ENCODE peak calls at places on chromosomes 4 and X, in four cellular contexts. G, P, I and M are unnamed samples.

GRCh38 chr4:149164282-149164681 is 651.4 kb downstream of the IQCM start:
- DNase-seq in G (no peak), P (no peak), I (no peak), M (no peak)

GRCh38 chr4:40721730-40722171 is 28.0 kb upstream of the NSUN7 start:
- DNase-seq in G (no peak), P (no peak), I (no peak), M (no peak)

GRCh38 chrX:31589503-31589902 is 517.7 kb upstream of the FTHL17 start:
- DNase-seq in G (no peak), P (no peak), I (no peak), M (no peak)

GRCh38 chrX:99184153-99184552 is 1225.9 kb downstream of the PCDH19 start:
- DNase-seq in G (no peak), P (no peak), I (no peak), M (no peak)

GRCh38 chrX:119155416-119156035 is 27.9 kb upstream of the KIAA1210 start:
- DNase-seq in G (no peak), P (peak; percentile 30), I (no peak), M (no peak)

GRCh38 chr4:102598759-102599379 is 97.7 kb downstream of the NFKB1 start:
- DNase-seq in G (no peak), P (no peak), I (no peak), M (no peak)

GRCh38 chr4:10018818-10019438 is 2.4 kb downstream of the SLC2A9 start:
- DNase-seq in G (peak; percentile 90), P (peak; percentile 98), I (peak; percentile 64), M (peak; percentile 96)

GRCh38 chrX:147498796-147499195 is 412.9 kb upstream of the FMR1 start:
- DNase-seq in G (no peak), P (no peak), I (no peak), M (no peak)

GRCh38 chr4:951594-952468 is 19.6 kb downstream of the TMEM175 start:
- DNase-seq in G (no peak), P (peak; percentile 13), I (no peak), M (no peak)

GRCh38 chrX:153649915-153650782 is 3.1 kb downstream of the DUSP9 start:
- DNase-seq in G (no peak), P (peak; percentile 8), I (no peak), M (no peak)

GRCh38 chr4:39446842-39447573 is 11.7 kb downstream of the RPL9 start:
- DNase-seq in G (no peak), P (peak; percentile 25), I (peak; percentile 48), M (peak; percentile 56)

GRCh38 chr4:151321586-151321985 is 3.8 kb downstream of the SH3D19 start:
- DNase-seq in G (no peak), P (no peak), I (no peak), M (no peak)

GRCh38 chr4:39427477-39428119 is 20.9 kb downstream of the KLB start:
- DNase-seq in G (no peak), P (no peak), I (no peak), M (no peak)

GRCh38 chrX:103063918-103064434 is at the start of gene BEX1:
- DNase-seq in G (no peak), P (peak; percentile 51), I (no peak), M (no peak)

GRCh38 chrX:78593701-78594100 is 65.4 kb downstream of the RTL3 start:
- DNase-seq in G (no peak), P (no peak), I (no peak), M (no peak)

GRCh38 chr4:128859887-128860774 is 50.6 kb downstream of the JADE1 start:
- DNase-seq in G (peak; percentile 2), P (no peak), I (no peak), M (no peak)

GRCh38 chr4:81960968-81961367 is 412.8 kb downstream of the HNRNPD start:
- DNase-seq in G (no peak), P (no peak), I (no peak), M (no peak)

GRCh38 chrX:9899640-9900075 is 67.5 kb upstream of the CLDN34 start:
- DNase-seq in G (no peak), P (no peak), I (no peak), M (no peak)

GRCh38 chr4:123599061-123599919 is 202.7 kb downstream of the SPRY1 start:
- DNase-seq in G (peak; percentile 12), P (peak; percentile 28), I (no peak), M (no peak)

GRCh38 chr4:121217385-121217784 is 53.3 kb upstream of the TNIP3 start:
- DNase-seq in G (no peak), P (no peak), I (no peak), M (no peak)

GRCh38 chr4:6740347-6740746 is 24.4 kb downstream of the BLOC1S4 start:
- DNase-seq in G (no peak), P (no peak), I (no peak), M (no peak)

GRCh38 chr4:129358571-129358970 is 262.6 kb downstream of the C4orf33 start:
- DNase-seq in G (no peak), P (no peak), I (no peak), M (no peak)

GRCh38 chr4:41304221-41304620 is 47.5 kb downstream of the UCHL1 start:
- DNase-seq in G (no peak), P (no peak), I (no peak), M (no peak)

GRCh38 chr4:159413252-159413941 is 310.5 kb downstream of the RAPGEF2 start:
- DNase-seq in G (no peak), P (no peak), I (no peak), M (no peak)

GRCh38 chrX:23907106-23907495 is 637 bp downstream of the APOO start:
- DNase-seq in G (no peak), P (no peak), I (no peak), M (no peak)

GRCh38 chr4:87262886-87263285 is 42.5 kb upstream of the KLHL8 start:
- DNase-seq in G (no peak), P (no peak), I (no peak), M (no peak)

GRCh38 chr4:74316397-74316796 is 8.1 kb downstream of the EPGN start:
- DNase-seq in G (no peak), P (no peak), I (no peak), M (no peak)

GRCh38 chrX:142068365-142068764 is 136.7 kb downstream of the MAGEC2 start:
- DNase-seq in G (no peak), P (no peak), I (no peak), M (no peak)

DNA sequence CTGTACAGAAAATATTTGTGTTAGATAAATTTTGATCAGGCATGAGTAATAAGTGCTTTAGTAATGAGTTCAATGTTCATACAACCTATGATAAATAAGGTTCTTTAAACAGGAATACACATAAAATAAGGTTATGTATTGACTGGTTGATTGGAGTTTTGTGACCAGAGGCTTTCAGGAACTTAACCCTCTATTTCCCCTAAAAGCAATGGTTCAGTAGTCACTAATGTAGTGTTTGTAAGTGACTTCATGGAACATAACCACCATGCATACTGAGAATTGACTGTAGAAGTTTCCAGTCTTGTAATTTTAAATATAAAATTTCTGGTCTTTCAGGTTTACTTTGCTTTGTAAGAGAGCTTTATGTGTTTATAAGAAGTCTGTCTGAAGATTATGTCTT is 28.1 kb downstream of the HPGD start:
- DNase-seq in G (no peak), P (no peak), I (no peak), M (no peak)
- TF ChIP-seq POLR2A in G (no peak), P (no peak), I (no peak), M (no peak)

GRCh38 chr4:185577592-185577940 is 42.3 kb upstream of the PDLIM3 start:
- DNase-seq in G (no peak), P (no peak), I (no peak), M (no peak)

GRCh38 chr4:185570727-185571126 is 35.4 kb upstream of the PDLIM3 start:
- DNase-seq in G (no peak), P (no peak), I (no peak), M (no peak)

GRCh38 chr4:185576314-185576713 is 41.0 kb upstream of the PDLIM3 start:
- DNase-seq in G (no peak), P (no peak), I (no peak), M (no peak)

GRCh38 chr4:185576918-185577591 is 41.7 kb upstream of the PDLIM3 start:
- DNase-seq in G (no peak), P (no peak), I (no peak), M (no peak)

GRCh38 chr4:185573651-185574199 is 38.4 kb upstream of the PDLIM3 start:
- DNase-seq in G (no peak), P (peak; percentile 39), I (no peak), M (no peak)
- TF ChIP-seq POLR2A in G (no peak), P (no peak), I (no peak), M (no peak)

DNA sequence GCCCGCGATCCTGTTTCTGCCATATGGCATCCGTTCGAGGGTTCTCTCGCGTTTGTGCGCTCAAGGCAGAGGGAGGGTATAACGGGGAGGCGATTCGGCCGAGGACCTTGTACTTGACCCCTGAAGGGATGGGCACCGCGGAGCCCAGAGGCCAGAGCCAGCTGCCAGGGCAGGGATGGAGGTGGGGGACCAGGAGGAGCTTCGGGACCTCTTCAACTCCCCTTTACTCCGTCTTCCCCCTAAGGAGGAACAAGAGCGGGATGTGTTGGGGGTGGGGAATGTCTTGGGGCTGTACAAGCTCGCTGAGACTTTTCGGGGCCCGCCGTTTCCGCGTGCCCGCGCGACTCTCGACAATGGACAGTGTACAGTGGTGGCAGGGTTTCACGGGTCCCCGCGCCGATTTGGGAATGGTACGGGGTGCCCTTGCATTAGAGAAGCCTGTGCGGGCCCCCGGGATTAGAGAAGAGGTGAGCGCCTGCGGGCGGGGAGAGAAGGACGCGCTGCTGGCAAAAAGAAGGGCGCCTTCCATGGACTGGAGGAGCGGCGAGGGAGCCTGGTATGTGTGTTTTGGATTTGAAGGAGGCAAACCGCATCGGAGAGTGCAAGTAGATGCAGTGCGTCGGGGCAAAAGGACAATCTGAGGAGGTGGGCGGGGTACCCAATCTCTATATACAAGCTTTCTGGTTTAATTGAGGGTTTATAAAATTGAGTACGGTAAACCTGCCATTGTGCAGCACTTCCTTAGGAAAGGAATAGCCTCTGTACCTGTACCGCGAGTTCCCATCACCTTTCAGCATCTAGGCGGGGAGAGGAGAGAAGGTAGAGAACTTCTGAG is 841 bp downstream of the UGT8 start:
- DNase-seq in G (no peak), P (no peak), I (no peak), M (no peak)
- TF ChIP-seq POLR2A in G (no peak), P (no peak), I (no peak), M (no peak)

GRCh38 chr4:8198906-8199593 is at the start of gene SH3TC1:
- DNase-seq in G (peak; percentile 71), P (peak; percentile 66), I (peak; percentile 68), M (peak; percentile 89)
- TF ChIP-seq POLR2A in G (peak; percentile 61), P (peak; percentile 42), I (no peak), M (peak; percentile 63)

DNA sequence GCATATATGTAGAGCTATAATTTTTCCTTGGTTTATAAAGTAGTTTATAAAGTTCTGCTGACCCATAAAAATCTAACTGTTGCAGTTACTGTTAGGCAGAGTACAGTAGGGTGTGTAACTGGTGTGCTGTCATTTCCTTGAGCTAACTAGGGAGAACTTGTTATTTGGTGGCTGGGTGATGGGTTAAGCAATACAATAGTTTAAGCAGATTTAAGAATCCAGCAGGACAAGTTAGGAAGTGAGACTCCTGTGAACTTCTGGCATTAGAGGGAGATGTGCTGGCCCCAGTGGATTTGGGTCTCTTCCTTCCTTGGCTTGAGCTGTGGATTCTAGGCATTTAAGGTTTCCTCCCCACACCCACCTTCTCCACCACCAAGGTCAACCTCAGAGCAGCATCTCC is 70.4 kb downstream of the CLCN5 start:
- DNase-seq in G (no peak), P (no peak), I (no peak), M (no peak)
- TF ChIP-seq POLR2A in G (no peak), P (no peak), I (no peak), M (no peak)